ENCODE peak calls at places on chromosomes 11 and 22, in nine cellular contexts. One of them, this sample, is unnamed. For H3K4me1, the result is how much of the 10 kb centered on the place peaks cover.

GRCh38 chr22:25602924-25603323 is 38.4 kb downstream of the GRK3 start:
- DNase-seq in keratinocyte: no peak
- DNase-seq in IMR-90: no peak
- DNase-seq in HCT116: peak
- DNase-seq in fibroblast of lung: no peak
- DNase-seq in PC-3: no peak
- DNase-seq in MM.1S: no peak
- DNase-seq in colonic mucosa: no peak
- DNase-seq in H1: no peak
- DNase-seq in this sample: no peak

GRCh38 chr11:69386594-69387408 is 92.8 kb downstream of the MYEOV start:
- DNase-seq in keratinocyte: no peak
- DNase-seq in IMR-90: no peak
- DNase-seq in HCT116: no peak
- DNase-seq in fibroblast of lung: no peak
- DNase-seq in PC-3: no peak
- DNase-seq in MM.1S: no peak
- DNase-seq in colonic mucosa: no peak
- DNase-seq in H1: no peak
- DNase-seq in this sample: peak

GRCh38 chr11:120122921-120123683 is 14.8 kb downstream of the TRIM29 start:
- DNase-seq in keratinocyte: no peak
- DNase-seq in IMR-90: no peak
- DNase-seq in HCT116: no peak
- DNase-seq in fibroblast of lung: no peak
- DNase-seq in PC-3: no peak
- DNase-seq in MM.1S: no peak
- DNase-seq in colonic mucosa: no peak
- DNase-seq in H1: no peak
- DNase-seq in this sample: no peak

GRCh38 chr11:27237641-27238040 is 125.4 kb downstream of the CCDC34 start:
- DNase-seq in keratinocyte: no peak
- DNase-seq in IMR-90: no peak
- DNase-seq in HCT116: no peak
- DNase-seq in fibroblast of lung: no peak
- DNase-seq in PC-3: no peak
- DNase-seq in MM.1S: no peak
- DNase-seq in colonic mucosa: peak
- DNase-seq in H1: no peak
- DNase-seq in this sample: no peak

GRCh38 chr11:60349990-60350389 is 22.9 kb downstream of the MS4A6E start:
- DNase-seq in keratinocyte: no peak
- DNase-seq in IMR-90: no peak
- DNase-seq in HCT116: no peak
- DNase-seq in fibroblast of lung: no peak
- DNase-seq in PC-3: no peak
- DNase-seq in MM.1S: no peak
- DNase-seq in colonic mucosa: no peak
- DNase-seq in H1: no peak
- DNase-seq in this sample: no peak

GRCh38 chr11:96091476-96091875 is 167.6 kb upstream of the MTMR2 start:
- DNase-seq in keratinocyte: no peak
- DNase-seq in IMR-90: peak
- DNase-seq in HCT116: no peak
- DNase-seq in fibroblast of lung: no peak
- DNase-seq in PC-3: peak
- DNase-seq in MM.1S: no peak
- DNase-seq in colonic mucosa: no peak
- DNase-seq in H1: no peak
- DNase-seq in this sample: no peak

GRCh38 chr22:31488988-31489617 is 539 bp downstream of the EIF4ENIF1 start:
- DNase-seq in keratinocyte: no peak
- DNase-seq in IMR-90: peak
- DNase-seq in HCT116: no peak
- DNase-seq in fibroblast of lung: no peak
- DNase-seq in PC-3: peak
- DNase-seq in MM.1S: peak
- DNase-seq in colonic mucosa: peak
- DNase-seq in H1: peak
- DNase-seq in this sample: peak

GRCh38 chr22:46636221-46637002 is 16.2 kb downstream of the GRAMD4 start:
- DNase-seq in keratinocyte: no peak
- DNase-seq in IMR-90: no peak
- DNase-seq in HCT116: no peak
- DNase-seq in fibroblast of lung: no peak
- DNase-seq in PC-3: no peak
- DNase-seq in MM.1S: no peak
- DNase-seq in colonic mucosa: no peak
- DNase-seq in H1: no peak
- DNase-seq in this sample: no peak

GRCh38 chr22:22553735-22554134 is 5.3 kb downstream of the PRAME start:
- DNase-seq in keratinocyte: no peak
- DNase-seq in IMR-90: no peak
- DNase-seq in HCT116: no peak
- DNase-seq in fibroblast of lung: no peak
- DNase-seq in PC-3: no peak
- DNase-seq in MM.1S: no peak
- DNase-seq in colonic mucosa: no peak
- DNase-seq in H1: no peak
- DNase-seq in this sample: no peak

GRCh38 chr22:32204211-32204855 is 540 bp downstream of the RFPL2 start:
- DNase-seq in keratinocyte: no peak
- DNase-seq in IMR-90: no peak
- DNase-seq in HCT116: no peak
- DNase-seq in fibroblast of lung: no peak
- DNase-seq in PC-3: no peak
- DNase-seq in MM.1S: no peak
- DNase-seq in colonic mucosa: no peak
- DNase-seq in H1: peak
- DNase-seq in this sample: no peak

DNA sequence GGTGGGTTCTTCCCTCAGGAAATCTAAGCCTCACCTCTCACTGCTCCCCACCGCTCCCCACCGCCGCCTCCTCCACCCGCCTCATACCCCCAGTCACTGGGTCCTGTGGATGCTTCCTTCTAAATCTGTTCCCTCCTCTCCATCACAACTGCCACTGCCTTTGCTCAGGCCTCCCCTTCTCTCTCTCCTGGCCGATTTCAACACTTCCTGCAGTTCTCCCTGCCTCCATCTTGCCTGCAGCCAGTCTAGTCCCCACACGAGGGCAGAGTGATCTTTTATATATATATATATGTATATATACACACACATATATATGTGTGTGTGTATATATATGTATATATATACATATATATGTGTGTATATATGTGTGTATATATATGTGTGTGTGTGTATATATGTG is 27.8 kb downstream of the CREB3L1 start:
- DNase-seq in keratinocyte: no peak
- DNase-seq in IMR-90: peak
- DNase-seq in HCT116: no peak
- DNase-seq in fibroblast of lung: peak
- DNase-seq in PC-3: no peak
- DNase-seq in MM.1S: no peak
- DNase-seq in colonic mucosa: no peak
- DNase-seq in H1: no peak
- DNase-seq in this sample: no peak
- TF ChIP-seq CTCF in keratinocyte: peak
- TF ChIP-seq CTCF in IMR-90: peak
- TF ChIP-seq CTCF in HCT116: no peak
- TF ChIP-seq CTCF in fibroblast of lung: no peak
- TF ChIP-seq CTCF in PC-3: no peak
- TF ChIP-seq CTCF in MM.1S: no peak
- TF ChIP-seq CTCF in colonic mucosa: no peak
- TF ChIP-seq CTCF in H1: no peak
- TF ChIP-seq CTCF in this sample: no peak

GRCh38 chr22:35821654-35822053 is 104.0 kb downstream of the APOL5 start:
- DNase-seq in keratinocyte: no peak
- DNase-seq in IMR-90: no peak
- DNase-seq in HCT116: no peak
- DNase-seq in fibroblast of lung: no peak
- DNase-seq in PC-3: no peak
- DNase-seq in MM.1S: no peak
- DNase-seq in colonic mucosa: peak
- DNase-seq in H1: no peak
- DNase-seq in this sample: no peak
- H3K9ac ChIP-seq in keratinocyte: no peak
- H3K9ac ChIP-seq in IMR-90: no peak
- H3K9ac ChIP-seq in HCT116: no peak
- H3K9ac ChIP-seq in fibroblast of lung: no peak
- H3K9ac ChIP-seq in PC-3: no peak
- H3K9ac ChIP-seq in MM.1S: no peak
- H3K9ac ChIP-seq in colonic mucosa: no peak
- H3K9ac ChIP-seq in H1: no peak
- H3K9ac ChIP-seq in this sample: no peak

GRCh38 chr22:37676691-37677627 is 1.5 kb downstream of the LGALS1 start:
- DNase-seq in keratinocyte: peak
- DNase-seq in IMR-90: peak
- DNase-seq in HCT116: peak
- DNase-seq in fibroblast of lung: peak
- DNase-seq in PC-3: peak
- DNase-seq in MM.1S: peak
- DNase-seq in colonic mucosa: peak
- DNase-seq in H1: peak
- DNase-seq in this sample: peak

GRCh38 chr22:37675930-37676571 is 615 bp downstream of the LGALS1 start:
- DNase-seq in keratinocyte: no peak
- DNase-seq in IMR-90: no peak
- DNase-seq in HCT116: no peak
- DNase-seq in fibroblast of lung: peak
- DNase-seq in PC-3: peak
- DNase-seq in MM.1S: no peak
- DNase-seq in colonic mucosa: peak
- DNase-seq in H1: peak
- DNase-seq in this sample: no peak

GRCh38 chr22:37672920-37673453 is 2.4 kb upstream of the LGALS1 start:
- DNase-seq in keratinocyte: no peak
- DNase-seq in IMR-90: no peak
- DNase-seq in HCT116: no peak
- DNase-seq in fibroblast of lung: no peak
- DNase-seq in PC-3: no peak
- DNase-seq in MM.1S: no peak
- DNase-seq in colonic mucosa: no peak
- DNase-seq in H1: no peak
- DNase-seq in this sample: no peak

GRCh38 chr22:37674248-37674647 is 1.2 kb upstream of the LGALS1 start:
- DNase-seq in keratinocyte: no peak
- DNase-seq in IMR-90: no peak
- DNase-seq in HCT116: no peak
- DNase-seq in fibroblast of lung: no peak
- DNase-seq in PC-3: no peak
- DNase-seq in MM.1S: no peak
- DNase-seq in colonic mucosa: no peak
- DNase-seq in H1: no peak
- DNase-seq in this sample: no peak

GRCh38 chr22:37674951-37675929 is at the start of gene LGALS1:
- DNase-seq in keratinocyte: peak
- DNase-seq in IMR-90: peak
- DNase-seq in HCT116: peak
- DNase-seq in fibroblast of lung: peak
- DNase-seq in PC-3: peak
- DNase-seq in MM.1S: peak
- DNase-seq in colonic mucosa: peak
- DNase-seq in H1: peak
- DNase-seq in this sample: peak
- H3K4me1 ChIP-seq in keratinocyte: under half
- H3K4me1 ChIP-seq in IMR-90: under half
- H3K4me1 ChIP-seq in HCT116: under half
- H3K4me1 ChIP-seq in fibroblast of lung: under half
- H3K4me1 ChIP-seq in PC-3: under half
- H3K4me1 ChIP-seq in MM.1S: under half
- H3K4me1 ChIP-seq in colonic mucosa: under half
- H3K4me1 ChIP-seq in H1: under half
- H3K4me1 ChIP-seq in this sample: under half

GRCh38 chr22:23845661-23846469 is 7.1 kb upstream of the DERL3 start:
- DNase-seq in keratinocyte: no peak
- DNase-seq in IMR-90: no peak
- DNase-seq in HCT116: no peak
- DNase-seq in fibroblast of lung: no peak
- DNase-seq in PC-3: no peak
- DNase-seq in MM.1S: no peak
- DNase-seq in colonic mucosa: no peak
- DNase-seq in H1: no peak
- DNase-seq in this sample: peak

GRCh38 chr22:23847310-23847920 is 8.6 kb upstream of the DERL3 start:
- DNase-seq in keratinocyte: no peak
- DNase-seq in IMR-90: no peak
- DNase-seq in HCT116: no peak
- DNase-seq in fibroblast of lung: no peak
- DNase-seq in PC-3: no peak
- DNase-seq in MM.1S: no peak
- DNase-seq in colonic mucosa: no peak
- DNase-seq in H1: no peak
- DNase-seq in this sample: peak

GRCh38 chr22:23850136-23850611 is 7.5 kb upstream of the SLC2A11 start:
- DNase-seq in keratinocyte: no peak
- DNase-seq in IMR-90: no peak
- DNase-seq in HCT116: no peak
- DNase-seq in fibroblast of lung: no peak
- DNase-seq in PC-3: no peak
- DNase-seq in MM.1S: peak
- DNase-seq in colonic mucosa: no peak
- DNase-seq in H1: no peak
- DNase-seq in this sample: peak

GRCh38 chr22:23849009-23850006 is 8.4 kb upstream of the SLC2A11 start:
- DNase-seq in keratinocyte: no peak
- DNase-seq in IMR-90: peak
- DNase-seq in HCT116: peak
- DNase-seq in fibroblast of lung: peak
- DNase-seq in PC-3: peak
- DNase-seq in MM.1S: peak
- DNase-seq in colonic mucosa: peak
- DNase-seq in H1: peak
- DNase-seq in this sample: peak

DNA sequence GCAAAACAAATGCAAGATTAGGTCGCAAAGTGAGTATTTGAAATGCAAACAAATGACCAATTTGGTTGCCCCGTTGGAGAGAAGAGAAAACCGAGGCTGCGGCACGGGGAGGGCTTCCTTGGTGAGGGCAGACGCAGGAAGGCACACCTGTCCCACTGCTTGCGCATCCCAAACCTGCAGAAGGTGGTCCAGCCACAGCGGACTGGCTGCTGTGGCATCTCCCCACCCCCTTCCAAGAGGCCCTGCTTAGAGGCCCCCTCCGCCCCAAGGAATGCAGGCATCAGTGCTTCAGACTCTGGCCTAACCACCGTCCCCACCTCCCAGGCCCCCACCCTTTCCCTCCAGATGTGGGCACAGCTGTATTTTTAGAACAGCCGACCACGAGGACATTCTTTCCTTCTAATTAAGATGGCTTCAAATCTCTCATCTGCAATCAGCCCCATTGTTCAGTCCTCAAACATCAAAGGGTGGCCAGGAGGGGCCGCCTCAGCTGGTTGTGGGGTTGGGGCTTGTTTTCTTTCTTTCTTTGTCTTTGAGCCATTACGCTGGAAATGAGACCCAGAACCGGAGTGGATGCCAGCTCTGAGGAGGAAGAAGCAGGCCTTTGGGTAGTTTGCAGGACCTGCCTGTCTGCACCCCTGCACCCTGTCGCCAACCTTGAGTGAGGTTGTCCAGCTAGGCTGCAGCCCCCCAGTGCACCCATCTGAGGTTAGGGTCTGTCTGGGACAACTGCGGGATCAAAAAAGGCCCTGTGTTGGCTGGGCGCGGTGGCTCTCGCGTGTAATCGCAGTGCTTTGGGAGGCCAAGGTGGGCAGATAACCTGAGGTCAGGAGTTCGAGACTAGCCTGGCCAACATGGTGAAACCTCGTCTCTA is 9.4 kb upstream of the DERL3 start:
- DNase-seq in keratinocyte: no peak
- DNase-seq in IMR-90: no peak
- DNase-seq in HCT116: no peak
- DNase-seq in fibroblast of lung: no peak
- DNase-seq in PC-3: no peak
- DNase-seq in MM.1S: peak
- DNase-seq in colonic mucosa: no peak
- DNase-seq in H1: no peak
- DNase-seq in this sample: peak
- TF ChIP-seq CTCF in keratinocyte: no peak
- TF ChIP-seq CTCF in IMR-90: no peak
- TF ChIP-seq CTCF in HCT116: no peak
- TF ChIP-seq CTCF in fibroblast of lung: no peak
- TF ChIP-seq CTCF in PC-3: no peak
- TF ChIP-seq CTCF in MM.1S: no peak
- TF ChIP-seq CTCF in colonic mucosa: no peak
- TF ChIP-seq CTCF in H1: no peak
- TF ChIP-seq CTCF in this sample: no peak

This sample was measured in kidney.